ENCODE peak calls at places on chromosomes 3 and 15, in four cellular contexts. One of them, this sample, is unnamed.

GRCh38 chr3:27905625-27906024 is 183.5 kb upstream of the EOMES start:
- DNase-seq in stimulated activated CD4-positive, alpha-beta T cell treated with anti-CD3 and anti-CD28 coated beads, Interleukin-15, amount 100 ng/mL, for 24 hours: no peak
- DNase-seq in GOT3: no peak
- DNase-seq in endothelial cell: no peak
- DNase-seq in this sample: no peak

GRCh38 chr3:188403404-188403803 is 249.4 kb downstream of the LPP start:
- DNase-seq in stimulated activated CD4-positive, alpha-beta T cell treated with anti-CD3 and anti-CD28 coated beads, Interleukin-15, amount 100 ng/mL, for 24 hours: no peak
- DNase-seq in endothelial cell: no peak
- DNase-seq in GOT3: no peak
- DNase-seq in this sample: no peak

GRCh38 chr3:177981576-177981975 is 554.7 kb upstream of the KCNMB2 start:
- DNase-seq in endothelial cell: no peak
- DNase-seq in stimulated activated CD4-positive, alpha-beta T cell treated with anti-CD3 and anti-CD28 coated beads, Interleukin-15, amount 100 ng/mL, for 24 hours: no peak
- DNase-seq in GOT3: no peak
- DNase-seq in this sample: no peak

GRCh38 chr3:17158941-17159682 is 274.4 kb downstream of the PLCL2 start:
- DNase-seq in endothelial cell: no peak
- DNase-seq in GOT3: no peak
- DNase-seq in stimulated activated CD4-positive, alpha-beta T cell treated with anti-CD3 and anti-CD28 coated beads, Interleukin-15, amount 100 ng/mL, for 24 hours: no peak
- DNase-seq in this sample: no peak

GRCh38 chr3:121483290-121483689 is 62.5 kb downstream of the POLQ start:
- DNase-seq in GOT3: no peak
- DNase-seq in endothelial cell: no peak
- DNase-seq in stimulated activated CD4-positive, alpha-beta T cell treated with anti-CD3 and anti-CD28 coated beads, Interleukin-15, amount 100 ng/mL, for 24 hours: no peak
- DNase-seq in this sample: no peak

GRCh38 chr3:18843188-18843587 is 305.1 kb upstream of the KCNH8 start:
- DNase-seq in endothelial cell: no peak
- DNase-seq in stimulated activated CD4-positive, alpha-beta T cell treated with anti-CD3 and anti-CD28 coated beads, Interleukin-15, amount 100 ng/mL, for 24 hours: no peak
- DNase-seq in GOT3: no peak
- DNase-seq in this sample: no peak

GRCh38 chr15:35484231-35484945 is 61.6 kb downstream of the DPH6 start:
- DNase-seq in stimulated activated CD4-positive, alpha-beta T cell treated with anti-CD3 and anti-CD28 coated beads, Interleukin-15, amount 100 ng/mL, for 24 hours: no peak
- DNase-seq in GOT3: no peak
- DNase-seq in endothelial cell: no peak
- DNase-seq in this sample: no peak

GRCh38 chr3:69541059-69541471 is 155.2 kb upstream of the FRMD4B start:
- DNase-seq in endothelial cell: peak; percentile 18
- DNase-seq in GOT3: no peak
- DNase-seq in stimulated activated CD4-positive, alpha-beta T cell treated with anti-CD3 and anti-CD28 coated beads, Interleukin-15, amount 100 ng/mL, for 24 hours: no peak
- DNase-seq in this sample: peak; percentile 20

GRCh38 chr3:140595295-140595694 is 82.6 kb upstream of the TRIM42 start:
- DNase-seq in stimulated activated CD4-positive, alpha-beta T cell treated with anti-CD3 and anti-CD28 coated beads, Interleukin-15, amount 100 ng/mL, for 24 hours: no peak
- DNase-seq in GOT3: no peak
- DNase-seq in endothelial cell: no peak
- DNase-seq in this sample: no peak

GRCh38 chr3:146196789-146197188 is 35.8 kb upstream of the PLOD2 start:
- DNase-seq in GOT3: no peak
- DNase-seq in endothelial cell: no peak
- DNase-seq in stimulated activated CD4-positive, alpha-beta T cell treated with anti-CD3 and anti-CD28 coated beads, Interleukin-15, amount 100 ng/mL, for 24 hours: no peak
- DNase-seq in this sample: no peak

GRCh38 chr15:72227192-72227586 is 3.8 kb downstream of the PKM start:
- DNase-seq in endothelial cell: no peak
- DNase-seq in stimulated activated CD4-positive, alpha-beta T cell treated with anti-CD3 and anti-CD28 coated beads, Interleukin-15, amount 100 ng/mL, for 24 hours: peak; percentile 67
- DNase-seq in GOT3: no peak
- DNase-seq in this sample: no peak

GRCh38 chr3:40317061-40317676 is 7.7 kb downstream of the EIF1B start:
- DNase-seq in endothelial cell: peak; percentile 34
- DNase-seq in GOT3: no peak
- DNase-seq in stimulated activated CD4-positive, alpha-beta T cell treated with anti-CD3 and anti-CD28 coated beads, Interleukin-15, amount 100 ng/mL, for 24 hours: peak; percentile 51
- DNase-seq in this sample: no peak

GRCh38 chr3:89173546-89173945 is 66.1 kb downstream of the EPHA3 start:
- DNase-seq in stimulated activated CD4-positive, alpha-beta T cell treated with anti-CD3 and anti-CD28 coated beads, Interleukin-15, amount 100 ng/mL, for 24 hours: no peak
- DNase-seq in GOT3: no peak
- DNase-seq in endothelial cell: no peak
- DNase-seq in this sample: no peak

GRCh38 chr3:64494530-64494929 is 193.3 kb downstream of the ADAMTS9 start:
- DNase-seq in stimulated activated CD4-positive, alpha-beta T cell treated with anti-CD3 and anti-CD28 coated beads, Interleukin-15, amount 100 ng/mL, for 24 hours: no peak
- DNase-seq in GOT3: no peak
- DNase-seq in endothelial cell: no peak
- DNase-seq in this sample: no peak

GRCh38 chr15:37099321-37100108 is 834 bp downstream of the MEIS2 start:
- DNase-seq in stimulated activated CD4-positive, alpha-beta T cell treated with anti-CD3 and anti-CD28 coated beads, Interleukin-15, amount 100 ng/mL, for 24 hours: no peak
- DNase-seq in endothelial cell: no peak
- DNase-seq in GOT3: no peak
- DNase-seq in this sample: no peak

GRCh38 chr3:50405249-50405648 is 45.9 kb upstream of the TMEM115 start:
- DNase-seq in endothelial cell: peak; percentile 47
- DNase-seq in GOT3: no peak
- DNase-seq in stimulated activated CD4-positive, alpha-beta T cell treated with anti-CD3 and anti-CD28 coated beads, Interleukin-15, amount 100 ng/mL, for 24 hours: peak; percentile 37
- DNase-seq in this sample: peak; percentile 54

GRCh38 chr15:85551221-85551832 is 170.9 kb downstream of the AKAP13 start:
- DNase-seq in endothelial cell: no peak
- DNase-seq in stimulated activated CD4-positive, alpha-beta T cell treated with anti-CD3 and anti-CD28 coated beads, Interleukin-15, amount 100 ng/mL, for 24 hours: no peak
- DNase-seq in GOT3: no peak
- DNase-seq in this sample: no peak